ENCODE peak calls at places on chromosomes 12 and 14, in five cellular contexts. L, G, M, Y and T are unnamed samples.

GRCh38 chr14:83294941-83295340 is 1761.3 kb upstream of the SEL1L start:
- DNase-seq in G (no peak), M (peak), Y (no peak), L (no peak), T (no peak)

GRCh38 chr14:58171090-58171489 is 19.1 kb upstream of the ARMH4 start:
- DNase-seq in G (no peak), M (peak), L (peak), Y (peak), T (peak)

GRCh38 chr14:71918955-71919354 is 13.3 kb upstream of the RGS6 start:
- DNase-seq in L (no peak), G (no peak), M (no peak), Y (no peak), T (no peak)

GRCh38 chr12:91119089-91119488 is 7.8 kb upstream of the LUM start:
- DNase-seq in G (no peak), M (no peak), L (no peak), Y (no peak), T (no peak)

GRCh38 chr12:66052988-66053615 is 77.4 kb downstream of the LLPH start:
- DNase-seq in Y (no peak), G (no peak), L (no peak), M (no peak), T (no peak)

GRCh38 chr12:12319501-12320322 is 30.3 kb downstream of the MANSC1 start:
- DNase-seq in L (no peak), M (no peak), Y (no peak), G (no peak), T (no peak)

GRCh38 chr12:43115441-43116160 is 436.4 kb downstream of the ADAMTS20 start:
- DNase-seq in M (no peak), Y (no peak), L (no peak), G (no peak), T (no peak)

GRCh38 chr12:32031109-32031508 is 71.9 kb downstream of the RESF1 start:
- DNase-seq in M (no peak), L (no peak), G (no peak), Y (no peak), T (no peak)

GRCh38 chr12:100564905-100565467 is 8.5 kb upstream of the GAS2L3 start:
- DNase-seq in G (no peak), L (no peak), M (no peak), Y (no peak), T (no peak)

GRCh38 chr12:93130371-93131049 is 201.4 kb upstream of the EEA1 start:
- DNase-seq in Y (no peak), L (no peak), M (no peak), G (no peak), T (no peak)

GRCh38 chr12:10741836-10742235 is 18.7 kb upstream of the YBX3 start:
- DNase-seq in L (no peak), Y (no peak), G (no peak), M (no peak), T (no peak)

GRCh38 chr14:105337966-105338365 is 23.4 kb downstream of the PACS2 start:
- DNase-seq in L (peak), Y (no peak), M (no peak), G (no peak), T (peak)

GRCh38 chr14:64970776-64971451 is 1.2 kb downstream of the RAB15 start:
- DNase-seq in L (no peak), M (no peak), Y (peak), G (no peak), T (no peak)

GRCh38 chr14:90454041-90455000 is 57.5 kb downstream of the CALM1 start:
- DNase-seq in L (peak), M (peak), G (no peak), Y (peak), T (no peak)

GRCh38 chr12:64611430-64612286 is 1.4 kb downstream of the RASSF3 start:
- DNase-seq in M (peak), G (no peak), L (peak), Y (peak), T (peak)

GRCh38 chr12:108273217-108273616 is 65.9 kb downstream of the CMKLR1 start:
- DNase-seq in G (no peak), Y (no peak), M (no peak), L (no peak), T (no peak)

GRCh38 chr12:94262228-94263010 is 114.0 kb downstream of the PLXNC1 start:
- DNase-seq in G (peak), M (peak), L (peak), Y (peak), T (peak)

GRCh38 chr12:106145539-106146447 is 7.0 kb upstream of the NUAK1 start:
- DNase-seq in G (no peak), L (no peak), M (peak), Y (no peak), T (peak)

GRCh38 chr12:131274906-131275305 is 321.2 kb downstream of the ADGRD1 start:
- DNase-seq in L (no peak), M (no peak), G (no peak), Y (no peak), T (no peak)

GRCh38 chr12:8035440-8036010 is 3.0 kb downstream of the FOXJ2 start:
- DNase-seq in G (no peak), Y (no peak), M (no peak), L (no peak), T (no peak)

GRCh38 chr12:32106153-32106516 is 512 bp upstream of the BICD1 start:
- DNase-seq in L (peak), G (no peak), Y (no peak), M (no peak), T (no peak)

GRCh38 chr12:19002192-19002591 is 127.3 kb upstream of the PLEKHA5 start:
- DNase-seq in M (peak), Y (no peak), G (no peak), L (no peak), T (no peak)

GRCh38 chr14:70061108-70061507 is 127.6 kb downstream of the SLC8A3 start:
- DNase-seq in Y (no peak), M (peak), G (no peak), L (no peak), T (no peak)

GRCh38 chr14:63770187-63770807 is 42.4 kb upstream of the SGPP1 start:
- DNase-seq in G (peak), L (peak), Y (peak), M (peak), T (no peak)

GRCh38 chr12:104054681-104055346 is 4.8 kb upstream of the GLT8D2 start:
- DNase-seq in M (no peak), Y (no peak), G (no peak), L (no peak), T (no peak)

GRCh38 chr12:121184984-121185894 is 24.7 kb upstream of the P2RX4 start:
- DNase-seq in G (no peak), Y (no peak), L (no peak), M (no peak), T (no peak)

GRCh38 chr12:2451025-2451424 is 343.7 kb upstream of the FKBP4 start:
- DNase-seq in L (no peak), G (no peak), M (peak), Y (no peak), T (no peak)

GRCh38 chr14:68530443-68530842 is 262.4 kb downstream of the ZFP36L1 start:
- DNase-seq in M (no peak), L (no peak), Y (no peak), G (no peak), T (no peak)

GRCh38 chr14:72500234-72500838 is 393.6 kb downstream of the DPF3 start:
- DNase-seq in L (no peak), G (no peak), Y (no peak), M (no peak), T (no peak)

GRCh38 chr14:24784981-24785380 is 151.0 kb upstream of the GZMB start:
- DNase-seq in L (no peak), Y (no peak), G (no peak), M (no peak), T (no peak)